ENCODE peak calls at places on chromosomes 6 and 20, in six cellular contexts. One of them, this sample, is unnamed.

GRCh38 chr20:43209831-43210230 is 20.1 kb upstream of the PTPRT start:
- DNase-seq in A549: no peak
- DNase-seq in H1: no peak
- DNase-seq in GM12878: no peak
- DNase-seq in K562: no peak
- DNase-seq in HepG2: no peak
- DNase-seq in this sample: no peak

GRCh38 chr6:29301401-29301800 is at the start of gene OR14J1:
- DNase-seq in A549: no peak
- DNase-seq in H1: no peak
- DNase-seq in GM12878: no peak
- DNase-seq in K562: no peak
- DNase-seq in HepG2: no peak
- DNase-seq in this sample: no peak

GRCh38 chr6:1695546-1696494 is 86.1 kb downstream of the FOXC1 start:
- DNase-seq in A549: no peak
- DNase-seq in H1: no peak
- DNase-seq in GM12878: no peak
- DNase-seq in K562: no peak
- DNase-seq in HepG2: no peak
- DNase-seq in this sample: no peak

GRCh38 chr6:138817799-138818198 is 21.9 kb downstream of the ECT2L start:
- DNase-seq in A549: no peak
- DNase-seq in H1: peak; percentile 41
- DNase-seq in GM12878: no peak
- DNase-seq in K562: peak; percentile 11
- DNase-seq in HepG2: no peak
- DNase-seq in this sample: no peak

GRCh38 chr6:6643398-6643797 is 54.9 kb downstream of the LY86 start:
- DNase-seq in A549: no peak
- DNase-seq in H1: no peak
- DNase-seq in GM12878: peak; percentile 91
- DNase-seq in K562: no peak
- DNase-seq in HepG2: no peak
- DNase-seq in this sample: no peak

GRCh38 chr20:59412896-59413295 is 112.5 kb downstream of the EDN3 start:
- DNase-seq in A549: no peak
- DNase-seq in H1: no peak
- DNase-seq in GM12878: no peak
- DNase-seq in K562: no peak
- DNase-seq in HepG2: no peak
- DNase-seq in this sample: peak; percentile 46

GRCh38 chr6:7727150-7727950 is 1.5 kb downstream of the BMP6 start:
- DNase-seq in A549: peak; percentile 26
- DNase-seq in H1: no peak
- DNase-seq in GM12878: no peak
- DNase-seq in K562: no peak
- DNase-seq in HepG2: no peak
- DNase-seq in this sample: peak; percentile 60

GRCh38 chr6:129215916-129216525 is 333.1 kb downstream of the LAMA2 start:
- DNase-seq in A549: no peak
- DNase-seq in H1: no peak
- DNase-seq in GM12878: no peak
- DNase-seq in K562: no peak
- DNase-seq in HepG2: no peak
- DNase-seq in this sample: no peak

GRCh38 chr6:28334272-28335039 is 1.5 kb downstream of the ZSCAN31 start:
- DNase-seq in A549: no peak
- DNase-seq in H1: no peak
- DNase-seq in GM12878: no peak
- DNase-seq in K562: peak; percentile 32
- DNase-seq in HepG2: no peak
- DNase-seq in this sample: no peak

GRCh38 chr20:32470025-32470861 is 112.1 kb downstream of the ASXL1 start:
- DNase-seq in A549: peak; percentile 49
- DNase-seq in H1: no peak
- DNase-seq in GM12878: no peak
- DNase-seq in K562: peak; percentile 57
- DNase-seq in HepG2: peak; percentile 71
- DNase-seq in this sample: peak; percentile 75

GRCh38 chr6:139371421-139372253 is 2.8 kb downstream of the CITED2 start:
- DNase-seq in A549: no peak
- DNase-seq in H1: no peak
- DNase-seq in GM12878: no peak
- DNase-seq in K562: no peak
- DNase-seq in HepG2: no peak
- DNase-seq in this sample: no peak

GRCh38 chr6:15457903-15458530 is 204.8 kb downstream of the DTNBP1 start:
- DNase-seq in A549: no peak
- DNase-seq in H1: no peak
- DNase-seq in GM12878: peak; percentile 40
- DNase-seq in K562: no peak
- DNase-seq in HepG2: no peak
- DNase-seq in this sample: no peak

GRCh38 chr20:63344616-63345327 is 16.4 kb downstream of the CHRNA4 start:
- DNase-seq in A549: no peak
- DNase-seq in H1: no peak
- DNase-seq in GM12878: no peak
- DNase-seq in K562: no peak
- DNase-seq in HepG2: no peak
- DNase-seq in this sample: peak; percentile 67

DNA sequence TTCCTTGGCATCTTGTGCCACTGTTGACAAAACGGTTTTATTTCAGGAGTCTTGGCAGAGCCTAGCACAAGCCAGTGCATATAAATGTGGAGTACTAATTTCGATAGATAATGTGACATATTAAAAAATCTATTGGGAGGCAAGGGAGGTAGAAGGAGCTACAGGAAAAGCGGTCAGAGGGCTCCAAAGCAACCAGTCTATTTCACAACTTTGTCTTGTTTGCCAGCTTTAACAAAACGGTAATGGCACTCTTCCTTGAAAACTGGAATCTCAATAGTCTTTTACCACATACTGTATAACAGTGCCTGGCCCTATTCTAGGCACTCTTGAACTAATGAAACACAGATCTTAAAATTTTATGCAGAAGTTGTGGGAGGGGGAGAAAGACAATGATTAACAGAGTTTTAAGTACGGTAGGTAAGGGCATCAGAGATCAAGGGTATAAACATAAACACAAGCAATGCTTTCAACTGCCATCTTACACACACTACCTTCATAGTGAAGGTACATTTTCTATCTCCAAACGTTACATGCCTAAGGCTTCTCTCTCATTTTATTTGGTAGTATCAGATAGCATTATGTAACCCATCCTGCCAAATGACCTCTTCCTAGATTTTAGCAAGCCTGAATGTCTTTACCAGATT is 33.5 kb upstream of the SYNCRIP start:
- DNase-seq in A549: no peak
- DNase-seq in H1: no peak
- DNase-seq in GM12878: no peak
- DNase-seq in K562: no peak
- DNase-seq in HepG2: no peak
- DNase-seq in this sample: no peak
- TF ChIP-seq USF2 in A549: no peak
- TF ChIP-seq USF2 in H1: no peak
- TF ChIP-seq USF2 in GM12878: no peak
- TF ChIP-seq USF2 in K562: no peak
- TF ChIP-seq USF2 in HepG2: no peak
- TF ChIP-seq USF2 in this sample: no peak

DNA sequence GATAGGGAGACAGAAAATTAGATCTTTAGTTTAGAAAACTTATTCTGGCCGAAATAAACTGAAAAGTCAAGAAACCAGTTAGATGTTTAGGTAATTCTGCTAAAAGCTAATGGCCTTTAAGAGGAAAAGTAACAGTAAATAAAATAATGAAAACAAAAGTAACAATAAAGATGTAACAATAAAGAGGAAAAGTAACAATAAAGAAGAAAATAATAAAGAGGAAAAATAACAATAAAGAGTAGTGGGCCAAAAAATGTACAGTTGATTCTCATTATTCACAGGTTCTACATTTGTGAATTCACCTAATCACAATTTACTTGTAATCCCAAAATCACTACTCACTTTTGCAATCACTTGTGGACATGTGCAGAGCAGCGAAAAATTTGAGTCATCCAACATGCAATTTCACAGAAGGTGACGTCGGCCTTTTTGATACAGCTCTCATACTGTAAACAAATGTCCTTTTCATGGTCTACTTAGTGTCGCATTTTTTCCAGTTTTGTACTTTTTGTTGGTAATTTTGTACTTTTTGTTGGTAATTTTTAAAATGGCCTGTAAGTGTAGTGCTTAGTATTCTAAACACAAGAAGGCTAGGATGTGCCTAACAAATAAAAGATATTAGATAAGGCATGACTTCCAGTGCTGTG is 24.0 kb downstream of the HBS1L start:
- DNase-seq in A549: no peak
- DNase-seq in H1: no peak
- DNase-seq in GM12878: no peak
- DNase-seq in K562: no peak
- DNase-seq in HepG2: no peak
- DNase-seq in this sample: no peak
- TF ChIP-seq CHD2 in A549: no peak
- TF ChIP-seq CHD2 in H1: no peak
- TF ChIP-seq CHD2 in GM12878: no peak
- TF ChIP-seq CHD2 in K562: no peak
- TF ChIP-seq CHD2 in HepG2: no peak
- TF ChIP-seq CHD2 in this sample: no peak

GRCh38 chr20:10219452-10219791 is 792 bp downstream of the SNAP25 start:
- DNase-seq in A549: peak; percentile 56
- DNase-seq in H1: no peak
- DNase-seq in GM12878: no peak
- DNase-seq in K562: peak; percentile 65
- DNase-seq in HepG2: no peak
- DNase-seq in this sample: peak; percentile 84
- H3K4me2 ChIP-seq in A549: peak overlapping the region; percentile 75
- H3K4me2 ChIP-seq in H1: peak overlapping the region; percentile 93
- H3K4me2 ChIP-seq in GM12878: no peak overlapping the region
- H3K4me2 ChIP-seq in K562: no peak overlapping the region
- H3K4me2 ChIP-seq in HepG2: no peak overlapping the region
- H3K4me2 ChIP-seq in this sample: peak overlapping the region; percentile 75

DNA sequence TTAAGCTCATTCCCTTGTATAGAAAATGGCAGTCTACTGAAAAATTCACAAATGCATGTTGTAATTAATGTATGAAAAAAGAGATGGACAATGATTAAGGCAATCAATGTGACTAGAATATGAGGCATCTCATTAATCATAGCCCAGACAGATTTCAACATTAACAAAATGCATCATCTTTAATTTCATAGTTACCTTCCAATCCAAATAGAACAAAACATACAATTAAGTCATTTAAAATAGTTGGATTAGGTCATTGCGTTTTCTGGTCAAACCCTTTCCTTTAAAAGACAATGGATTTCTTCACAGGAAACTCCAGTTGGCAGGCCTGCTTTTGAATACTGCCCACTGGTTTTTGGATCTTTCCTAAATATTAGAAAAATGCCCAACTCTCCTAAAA is 203.9 kb downstream of the HAO1 start:
- DNase-seq in A549: no peak
- DNase-seq in H1: no peak
- DNase-seq in GM12878: no peak
- DNase-seq in K562: no peak
- DNase-seq in HepG2: no peak
- DNase-seq in this sample: no peak
- TF ChIP-seq USF2 in A549: no peak
- TF ChIP-seq USF2 in H1: no peak
- TF ChIP-seq USF2 in GM12878: no peak
- TF ChIP-seq USF2 in K562: no peak
- TF ChIP-seq USF2 in HepG2: no peak
- TF ChIP-seq USF2 in this sample: no peak

GRCh38 chr20:23595941-23596340 is 9.8 kb downstream of the CST9 start:
- DNase-seq in A549: no peak
- DNase-seq in H1: no peak
- DNase-seq in GM12878: no peak
- DNase-seq in K562: no peak
- DNase-seq in HepG2: no peak
- DNase-seq in this sample: no peak
- TF ChIP-seq CHD2 in A549: no peak
- TF ChIP-seq CHD2 in H1: no peak
- TF ChIP-seq CHD2 in GM12878: no peak
- TF ChIP-seq CHD2 in K562: no peak
- TF ChIP-seq CHD2 in HepG2: no peak
- TF ChIP-seq CHD2 in this sample: no peak

GRCh38 chr6:21769973-21770372 is 176.4 kb downstream of the SOX4 start:
- DNase-seq in A549: no peak
- DNase-seq in H1: no peak
- DNase-seq in GM12878: no peak
- DNase-seq in K562: no peak
- DNase-seq in HepG2: no peak
- DNase-seq in this sample: no peak

GRCh38 chr6:21772467-21772866 is 178.9 kb downstream of the SOX4 start:
- DNase-seq in A549: no peak
- DNase-seq in H1: no peak
- DNase-seq in GM12878: no peak
- DNase-seq in K562: no peak
- DNase-seq in HepG2: no peak
- DNase-seq in this sample: no peak

GRCh38 chr6:21769405-21769851 is 175.9 kb downstream of the SOX4 start:
- DNase-seq in A549: no peak
- DNase-seq in H1: no peak
- DNase-seq in GM12878: no peak
- DNase-seq in K562: no peak
- DNase-seq in HepG2: no peak
- DNase-seq in this sample: no peak

GRCh38 chr6:21773199-21773974 is 179.8 kb downstream of the SOX4 start:
- DNase-seq in A549: no peak
- DNase-seq in H1: no peak
- DNase-seq in GM12878: no peak
- DNase-seq in K562: no peak
- DNase-seq in HepG2: no peak
- DNase-seq in this sample: no peak

DNA sequence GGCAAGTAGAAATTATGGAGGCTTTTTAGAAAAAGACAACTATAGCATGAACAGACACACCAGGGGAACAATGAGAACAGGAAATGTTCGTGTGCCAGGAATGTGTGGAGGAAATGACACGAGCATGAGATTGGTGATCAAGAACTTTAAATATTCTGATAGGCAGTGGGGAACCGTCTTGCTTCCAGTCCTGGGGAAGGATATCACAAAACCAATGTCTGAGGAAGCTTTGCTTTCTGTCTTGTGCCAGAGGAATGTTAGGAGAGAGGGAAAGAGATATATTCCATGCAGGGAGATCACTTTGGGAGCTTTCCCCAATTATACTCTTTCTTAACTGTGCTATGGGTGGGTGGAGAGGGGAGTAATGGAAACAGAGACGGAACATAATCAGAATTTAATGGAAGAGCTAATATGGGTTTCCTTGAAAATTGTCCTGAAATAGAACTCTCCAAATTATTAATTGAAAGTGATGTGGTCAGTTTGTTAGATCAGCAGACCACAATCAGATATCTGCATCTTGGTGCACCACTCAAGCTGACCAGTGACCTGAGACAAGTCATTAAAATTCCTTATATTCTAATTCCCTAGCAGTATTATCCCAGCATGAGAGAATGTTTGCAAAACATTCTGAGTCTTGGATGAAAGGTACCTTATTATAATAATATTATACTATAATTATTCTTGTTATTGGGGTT is 178.2 kb downstream of the SOX4 start:
- DNase-seq in A549: no peak
- DNase-seq in H1: no peak
- DNase-seq in GM12878: no peak
- DNase-seq in K562: no peak
- DNase-seq in HepG2: no peak
- DNase-seq in this sample: no peak
- H3K4me2 ChIP-seq in A549: no peak overlapping the region
- H3K4me2 ChIP-seq in H1: peak overlapping the region; percentile 14
- H3K4me2 ChIP-seq in GM12878: no peak overlapping the region
- H3K4me2 ChIP-seq in K562: no peak overlapping the region
- H3K4me2 ChIP-seq in HepG2: no peak overlapping the region
- H3K4me2 ChIP-seq in this sample: peak overlapping the region; percentile 54